ENCODE peak calls at places on chromosomes 7 and 10, in six cellular contexts. H is dorsolateral prefrontal cortex; S is CD8-positive, alpha-beta T cell; A is uterus; X is spleen; M is breast epithelium. U is an unnamed sample. For H3K27me3, the result is how much of the 10 kb centered on the place peaks cover.

GRCh38 chr7:74115326-74115725 is 31.7 kb downstream of the LIMK1 start:
- DNase-seq in H (no peak), S (no peak), X (no peak), M (no peak), A (no peak), U (no peak)

GRCh38 chr7:137986252-137987010 is 15.5 kb downstream of the CREB3L2 start:
- DNase-seq in S (no peak), A (peak), X (no peak), H (no peak), M (no peak), U (no peak)

GRCh38 chr10:878333-878753 is 53.2 kb downstream of the LARP4B start:
- DNase-seq in H (peak), A (peak), M (no peak), S (no peak), X (no peak), U (peak)

GRCh38 chr7:151079199-151079910 is 1.3 kb downstream of the FASTK start:
- DNase-seq in M (no peak), H (no peak), X (peak), A (peak), S (no peak), U (no peak)

GRCh38 chr10:125001313-125002043 is 59.6 kb downstream of the ZRANB1 start:
- DNase-seq in A (no peak), M (no peak), S (peak), H (peak), X (peak), U (no peak)

GRCh38 chr10:109866168-109866994 is 56.9 kb downstream of the XPNPEP1 start:
- DNase-seq in M (no peak), H (no peak), S (no peak), X (no peak), A (no peak), U (no peak)

GRCh38 chr10:124035928-124036558 is 57.4 kb downstream of the CHST15 start:
- DNase-seq in H (no peak), A (peak), X (peak), S (no peak), M (peak), U (no peak)

GRCh38 chr7:22793593-22794462 is 28.8 kb downstream of the TOMM7 start:
- DNase-seq in H (no peak), S (no peak), A (no peak), X (no peak), M (no peak), U (no peak)

GRCh38 chr7:2169923-2170575 is 62.7 kb downstream of the MAD1L1 start:
- DNase-seq in H (no peak), S (no peak), X (no peak), M (no peak), A (no peak), U (no peak)

GRCh38 chr7:92293887-92294616 is 48.3 kb downstream of the ANKIB1 start:
- DNase-seq in A (no peak), H (no peak), X (no peak), M (no peak), S (no peak), U (no peak)

GRCh38 chr10:91552706-91553105 is 80.2 kb downstream of the PPP1R3C start:
- DNase-seq in S (no peak), X (no peak), H (no peak), A (no peak), M (no peak), U (no peak)

GRCh38 chr7:132307465-132307864 is 268.8 kb downstream of the PLXNA4 start:
- DNase-seq in M (no peak), H (no peak), X (no peak), A (no peak), S (no peak), U (no peak)

GRCh38 chr7:98054585-98054984 is 52.1 kb upstream of the LMTK2 start:
- DNase-seq in X (no peak), M (no peak), A (no peak), H (no peak), S (no peak), U (no peak)

GRCh38 chr7:152333134-152333533 is 102.7 kb downstream of the KMT2C start:
- DNase-seq in S (no peak), M (no peak), H (no peak), X (no peak), A (no peak), U (no peak)

GRCh38 chr7:152335900-152336571 is 99.8 kb downstream of the KMT2C start:
- DNase-seq in X (no peak), H (no peak), M (no peak), S (no peak), A (no peak), U (no peak)

GRCh38 chr7:152338553-152338952 is 97.2 kb downstream of the KMT2C start:
- DNase-seq in A (no peak), H (no peak), M (no peak), S (no peak), X (no peak), U (no peak)

GRCh38 chr7:152341039-152341913 is 94.5 kb downstream of the KMT2C start:
- DNase-seq in H (no peak), A (no peak), S (no peak), M (no peak), X (no peak), U (peak)

DNA sequence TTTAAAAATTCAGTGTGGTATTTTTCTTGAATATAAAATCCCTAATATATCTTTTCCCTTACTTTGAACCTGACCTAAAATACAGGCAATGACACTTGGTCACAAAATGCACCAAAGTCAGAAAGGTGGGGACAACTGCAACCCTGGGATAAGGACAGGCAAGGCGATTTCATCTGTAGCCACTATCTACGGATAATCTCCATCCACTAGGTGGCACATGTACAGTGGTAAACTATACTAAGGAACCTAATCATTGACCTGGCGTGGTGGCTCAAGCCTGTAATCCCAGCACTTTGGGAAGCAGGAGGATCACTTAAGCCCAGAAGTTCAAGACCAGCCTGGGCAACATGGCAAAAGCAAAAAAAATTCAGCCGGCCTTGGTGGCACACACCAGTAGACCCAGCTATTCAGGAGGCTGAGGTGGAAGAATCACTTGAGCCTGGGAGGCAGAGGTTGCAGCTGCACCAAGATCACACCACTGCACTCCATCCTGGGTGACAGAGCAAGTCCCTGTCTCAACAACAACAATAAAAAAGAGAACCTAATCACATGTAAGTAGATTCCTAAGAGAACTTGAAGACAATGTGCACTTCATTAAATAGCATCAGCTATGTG is 98.9 kb downstream of the KMT2C start:
- DNase-seq in X (no peak), A (peak), S (no peak), M (no peak), H (no peak), U (no peak)
- H3K27ac ChIP-seq in X (peak), A (no peak), S (no peak), M (no peak), H (no peak), U (no peak)

GRCh38 chr10:133276100-133276434 is 601 bp downstream of the ADAM8 start:
- DNase-seq in A (no peak), S (no peak), X (no peak), H (no peak), M (no peak), U (no peak)
- H3K4me3 ChIP-seq in A (no peak), S (peak), X (peak), H (no peak), M (peak), U (no peak)

GRCh38 chr7:157827863-157828160 is 491.0 kb downstream of the DNAJB6 start:
- DNase-seq in A (no peak), S (no peak), H (no peak), M (no peak), X (no peak), U (no peak)
- H3K27me3 ChIP-seq in A (under half), S (under half), H (under half), M (under half), X (under half), U (under half)

GRCh38 chr7:155256761-155257481 is 40.8 kb upstream of the INSIG1 start:
- DNase-seq in S (no peak), H (no peak), X (no peak), A (no peak), M (no peak), U (no peak)

GRCh38 chr7:155258233-155258575 is 39.5 kb upstream of the INSIG1 start:
- DNase-seq in A (peak), M (no peak), H (no peak), X (no peak), S (no peak), U (peak)

GRCh38 chr7:155256081-155256760 is 41.5 kb upstream of the INSIG1 start:
- DNase-seq in H (no peak), A (no peak), S (no peak), M (no peak), X (peak), U (no peak)

GRCh38 chr7:155255660-155256059 is 42.0 kb upstream of the INSIG1 start:
- DNase-seq in M (no peak), X (no peak), H (no peak), S (no peak), A (no peak), U (no peak)

GRCh38 chr7:155257482-155258232 is 40.0 kb upstream of the INSIG1 start:
- DNase-seq in H (no peak), S (no peak), M (peak), X (no peak), A (peak), U (no peak)
- H3K27ac ChIP-seq in H (peak), S (no peak), M (peak), X (no peak), A (peak), U (no peak)

GRCh38 chr10:89419548-89419947 is 5.2 kb downstream of the IFIT5 start:
- DNase-seq in H (no peak), A (no peak), M (no peak), X (no peak), S (no peak), U (no peak)
- H3K4me3 ChIP-seq in H (peak), A (no peak), M (no peak), X (no peak), S (no peak), U (no peak)

DNA sequence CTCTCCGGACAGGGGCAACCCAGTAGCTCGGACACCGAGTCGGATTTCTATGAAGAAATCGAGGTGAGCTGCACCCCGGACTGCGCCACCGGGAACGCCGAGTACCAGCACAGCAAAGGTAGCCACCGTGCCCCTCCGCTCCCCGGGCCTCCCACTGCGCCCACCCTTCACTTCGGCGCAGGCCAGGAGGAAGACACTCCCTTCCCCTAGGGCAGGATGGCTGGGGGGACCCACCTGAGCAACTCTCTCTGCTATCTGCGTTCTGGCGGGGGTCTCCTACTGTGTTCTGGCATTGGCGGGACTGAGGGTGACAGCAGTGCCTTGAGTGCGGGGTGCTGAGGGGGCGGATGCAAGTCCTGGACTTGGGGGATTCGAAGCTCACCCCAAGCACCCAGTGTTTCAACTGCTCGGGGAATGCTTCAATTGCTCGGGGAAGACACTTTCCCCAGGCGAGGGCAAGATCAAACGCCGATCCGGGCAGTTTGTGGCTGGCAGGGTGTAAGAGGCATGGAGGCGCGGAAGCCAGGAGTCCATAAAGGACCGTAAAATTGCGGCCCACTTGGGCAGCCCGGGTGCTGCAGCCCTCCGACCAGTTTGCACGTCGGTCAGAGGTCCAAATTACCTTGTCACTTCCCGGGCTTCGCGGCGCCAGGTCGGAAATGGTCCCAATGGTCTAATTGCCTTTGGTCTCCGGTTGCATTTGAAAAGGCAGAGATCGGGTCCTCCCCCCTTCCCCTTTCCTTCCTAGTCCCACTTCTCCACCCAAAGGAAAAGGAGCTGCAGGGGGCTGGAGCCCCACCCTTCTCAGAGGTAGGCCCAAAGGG is 950 bp downstream of the EVX1 start:
- DNase-seq in X (no peak), M (no peak), S (no peak), A (no peak), H (no peak), U (no peak)
- H3K27me3 ChIP-seq in X (under half), M (half or more), S (under half), A (half or more), H (half or more), U (half or more)

GRCh38 chr7:90728568-90728967 is 132.4 kb downstream of the CDK14 start:
- DNase-seq in X (no peak), S (no peak), H (no peak), A (no peak), M (no peak), U (no peak)

GRCh38 chr7:90727412-90727811 is 131.3 kb downstream of the CDK14 start:
- DNase-seq in S (no peak), A (no peak), H (no peak), X (no peak), M (no peak), U (no peak)

GRCh38 chr7:90723866-90724265 is 127.7 kb downstream of the CDK14 start:
- DNase-seq in H (no peak), X (no peak), S (no peak), A (no peak), M (no peak), U (no peak)

GRCh38 chr7:90726623-90727022 is 130.5 kb downstream of the CDK14 start:
- DNase-seq in M (no peak), S (no peak), X (no peak), A (no peak), H (no peak), U (no peak)

GRCh38 chr7:90726120-90726519 is 130.0 kb downstream of the CDK14 start:
- DNase-seq in M (no peak), S (no peak), A (no peak), X (no peak), H (no peak), U (no peak)
- H3K27ac ChIP-seq in M (peak), S (no peak), A (no peak), X (peak), H (no peak), U (no peak)

GRCh38 chr7:52088008-52088787 is 771.6 kb upstream of the COBL start:
- DNase-seq in S (no peak), A (no peak), X (no peak), H (peak), M (no peak), U (no peak)
- H3K4me3 ChIP-seq in S (no peak), A (no peak), X (no peak), H (peak), M (peak), U (no peak)

GRCh38 chr10:99233000-99233679 is 2.5 kb downstream of the HPSE2 start:
- DNase-seq in S (no peak), X (no peak), A (no peak), M (no peak), H (no peak), U (no peak)
- H3K27me3 ChIP-seq in S (under half), X (under half), A (under half), M (half or more), H (half or more), U (half or more)